ENCODE peak calls at places on chromosomes 3 and 15, in five cellular contexts. V is lower lobe of right lung, Y is GM23338, O is epithelial cell of proximal tubule, B is gastrocnemius medialis. H is an unnamed sample.

GRCh38 chr3:101423984-101424888 is 88.8 kb downstream of the SENP7 start:
- DNase-seq in V (no peak), Y (no peak), O (no peak), B (no peak), H (no peak)

GRCh38 chr3:152405915-152406802 is 137.4 kb downstream of the MBNL1 start:
- DNase-seq in V (no peak), Y (no peak), O (no peak), B (no peak), H (no peak)

GRCh38 chr3:29281265-29282228 is 676 bp downstream of the RBMS3 start:
- DNase-seq in V (no peak), Y (no peak), O (no peak), B (no peak), H (no peak)

GRCh38 chr3:64627471-64628321 is 60.1 kb downstream of the ADAMTS9 start:
- DNase-seq in V (no peak), Y (no peak), O (peak; percentile 92), B (no peak), H (peak; percentile 51)

GRCh38 chr3:122415762-122416654 is at the start of gene WDR5B:
- DNase-seq in V (peak; percentile 95), Y (peak; percentile 99), O (peak; percentile 86), B (peak; percentile 97), H (peak; percentile 98)

GRCh38 chr3:172519740-172520139 is 3.5 kb downstream of the TNFSF10 start:
- DNase-seq in V (no peak), Y (no peak), O (no peak), B (no peak), H (no peak)

GRCh38 chr15:55514414-55514850 is 6.4 kb upstream of the DNAAF4 start:
- DNase-seq in V (peak; percentile 81), Y (no peak), O (no peak), B (no peak), H (no peak)

GRCh38 chr3:73813291-73813977 is 188.7 kb upstream of the PDZRN3 start:
- DNase-seq in V (no peak), Y (no peak), O (no peak), B (no peak), H (no peak)

GRCh38 chr3:44880284-44880683 is 5.9 kb downstream of the TGM4 start:
- DNase-seq in V (no peak), Y (no peak), O (no peak), B (no peak), H (no peak)

GRCh38 chr15:101458908-101459578 is 30.5 kb downstream of the PCSK6 start:
- DNase-seq in V (no peak), Y (no peak), O (no peak), B (no peak), H (no peak)

GRCh38 chr15:92157666-92158298 is 235.9 kb upstream of the ST8SIA2 start:
- DNase-seq in V (no peak), Y (no peak), O (no peak), B (no peak), H (no peak)

GRCh38 chr3:170077406-170077805 is 39.6 kb downstream of the GPR160 start:
- DNase-seq in V (no peak), Y (no peak), O (no peak), B (no peak), H (no peak)

GRCh38 chr3:126873416-126873815 is 109.5 kb upstream of the PLXNA1 start:
- DNase-seq in V (no peak), Y (no peak), O (peak; percentile 15), B (no peak), H (no peak)

GRCh38 chr3:94036909-94037507 is 8.6 kb upstream of the STX19 start:
- DNase-seq in V (no peak), Y (peak; percentile 73), O (no peak), B (no peak), H (no peak)

GRCh38 chr3:59709702-59710555 is 660.1 kb upstream of the CFAP20DC start:
- DNase-seq in V (peak; percentile 82), Y (no peak), O (no peak), B (peak; percentile 18), H (peak; percentile 58)

GRCh38 chr15:51731549-51732267 is 5.7 kb downstream of the LYSMD2 start:
- DNase-seq in V (no peak), Y (peak; percentile 15), O (no peak), B (no peak), H (no peak)

GRCh38 chr15:42449770-42450433 is 41.0 kb downstream of the ZNF106 start:
- DNase-seq in V (peak; percentile 45), Y (no peak), O (no peak), B (peak; percentile 22), H (no peak)

GRCh38 chr15:34435658-34436057 is 1.9 kb downstream of the GOLGA8A start:
- DNase-seq in V (no peak), Y (no peak), O (no peak), B (no peak), H (no peak)

GRCh38 chr15:43769584-43770228 is 7.1 kb downstream of the ELL3 start:
- DNase-seq in V (peak; percentile 55), Y (peak; percentile 90), O (no peak), B (no peak), H (no peak)

GRCh38 chr3:153513236-153513635 is 351.2 kb downstream of the RAP2B start:
- DNase-seq in V (no peak), Y (peak; percentile 63), O (no peak), B (no peak), H (no peak)

GRCh38 chr3:11509175-11510000 is 134.3 kb downstream of the VGLL4 start:
- DNase-seq in V (peak; percentile 67), Y (peak; percentile 57), O (no peak), B (peak; percentile 32), H (peak; percentile 63)

GRCh38 chr3:131538968-131539367 is 36.2 kb upstream of the MRPL3 start:
- DNase-seq in V (no peak), Y (no peak), O (no peak), B (no peak), H (no peak)

GRCh38 chr3:131532645-131533044 is 29.9 kb upstream of the MRPL3 start:
- DNase-seq in V (no peak), Y (no peak), O (no peak), B (no peak), H (no peak)

GRCh38 chr3:131535596-131535995 is 32.8 kb upstream of the MRPL3 start:
- DNase-seq in V (no peak), Y (peak; percentile 12), O (no peak), B (no peak), H (no peak)

GRCh38 chr3:131537531-131537930 is 34.8 kb upstream of the MRPL3 start:
- DNase-seq in V (no peak), Y (no peak), O (no peak), B (no peak), H (no peak)

DNA sequence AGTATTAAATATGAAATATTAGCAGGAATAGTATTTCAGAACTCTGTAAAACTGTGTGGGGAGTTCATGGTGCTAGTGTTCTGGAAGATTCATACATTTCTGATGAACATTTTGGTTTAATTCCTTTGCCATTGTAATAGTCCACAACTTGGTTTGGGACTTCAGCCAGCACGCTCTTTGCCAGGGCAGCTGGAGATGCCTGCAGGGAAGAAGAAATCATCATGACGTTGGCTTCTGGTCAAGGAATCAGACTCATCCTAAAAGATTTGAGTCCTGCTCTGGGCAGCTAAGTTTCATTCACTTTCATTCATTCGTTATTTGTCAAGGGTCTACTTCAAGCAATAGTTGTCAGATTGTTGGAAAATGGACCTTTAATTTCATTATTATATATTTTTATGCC is 32.4 kb upstream of the MRPL3 start:
- DNase-seq in V (no peak), Y (no peak), O (no peak), B (no peak), H (no peak)
- H3K4me3 ChIP-seq in V (no peak overlapping the region), Y (no peak overlapping the region), O (no peak overlapping the region), B (no peak overlapping the region), H (no peak overlapping the region)

DNA sequence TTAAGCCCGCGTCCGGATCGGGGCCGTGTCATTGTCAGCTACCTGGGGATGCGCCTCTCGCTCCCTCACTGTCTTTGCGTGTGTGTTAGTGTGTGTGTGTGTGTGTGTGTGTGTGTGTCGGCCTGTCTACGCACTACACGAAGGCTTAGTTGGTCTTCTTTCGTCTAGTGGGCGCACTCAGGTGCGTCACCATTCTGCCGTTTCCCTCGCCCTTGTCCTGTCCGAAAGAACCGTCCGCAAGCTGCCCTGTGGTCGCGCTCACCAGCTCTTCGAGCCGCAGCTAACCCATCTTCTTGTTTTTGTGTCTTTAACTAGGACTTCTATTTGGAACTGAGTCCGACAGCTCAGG is 650 bp upstream of the PAQR9 start:
- DNase-seq in V (no peak), Y (peak; percentile 65), O (no peak), B (no peak), H (peak; percentile 30)
- H3K4me3 ChIP-seq in V (peak overlapping the region; percentile 47), Y (peak overlapping the region; percentile 58), O (peak overlapping the region; percentile 69), B (peak overlapping the region; percentile 64), H (peak overlapping the region; percentile 75)

DNA sequence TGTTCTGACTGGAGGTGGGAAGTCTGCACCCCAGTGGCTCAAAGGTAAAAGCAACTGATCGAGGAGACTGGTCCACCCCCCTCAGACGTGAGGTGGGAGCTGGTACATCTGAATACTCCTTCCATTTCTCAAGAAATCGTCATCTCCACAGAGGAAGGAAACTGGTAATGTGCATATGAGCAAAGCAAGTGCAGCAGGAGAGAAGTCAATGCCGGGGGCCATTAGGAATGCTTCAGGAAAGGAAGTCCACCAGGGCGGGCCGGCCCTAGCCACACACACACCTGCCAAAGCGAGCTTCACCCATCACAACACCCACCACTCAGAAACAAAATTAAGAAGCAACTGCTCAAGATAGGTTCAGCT is 8.5 kb downstream of the TBC1D2B start:
- DNase-seq in V (no peak), Y (no peak), O (no peak), B (no peak), H (no peak)
- H3K4me3 ChIP-seq in V (peak overlapping the region; percentile 15), Y (no peak overlapping the region), O (no peak overlapping the region), B (no peak overlapping the region), H (no peak overlapping the region)

GRCh38 chr15:64926661-64927060 is 15.0 kb downstream of the ANKDD1A start:
- DNase-seq in V (no peak), Y (no peak), O (no peak), B (no peak), H (no peak)

GRCh38 chr15:64930778-64931240 is 19.1 kb downstream of the ANKDD1A start:
- DNase-seq in V (no peak), Y (no peak), O (no peak), B (no peak), H (no peak)

GRCh38 chr15:64930019-64930652 is 18.4 kb downstream of the ANKDD1A start:
- DNase-seq in V (no peak), Y (no peak), O (no peak), B (no peak), H (no peak)

GRCh38 chr15:64931381-64931780 is 19.7 kb downstream of the ANKDD1A start:
- DNase-seq in V (no peak), Y (no peak), O (no peak), B (no peak), H (no peak)

DNA sequence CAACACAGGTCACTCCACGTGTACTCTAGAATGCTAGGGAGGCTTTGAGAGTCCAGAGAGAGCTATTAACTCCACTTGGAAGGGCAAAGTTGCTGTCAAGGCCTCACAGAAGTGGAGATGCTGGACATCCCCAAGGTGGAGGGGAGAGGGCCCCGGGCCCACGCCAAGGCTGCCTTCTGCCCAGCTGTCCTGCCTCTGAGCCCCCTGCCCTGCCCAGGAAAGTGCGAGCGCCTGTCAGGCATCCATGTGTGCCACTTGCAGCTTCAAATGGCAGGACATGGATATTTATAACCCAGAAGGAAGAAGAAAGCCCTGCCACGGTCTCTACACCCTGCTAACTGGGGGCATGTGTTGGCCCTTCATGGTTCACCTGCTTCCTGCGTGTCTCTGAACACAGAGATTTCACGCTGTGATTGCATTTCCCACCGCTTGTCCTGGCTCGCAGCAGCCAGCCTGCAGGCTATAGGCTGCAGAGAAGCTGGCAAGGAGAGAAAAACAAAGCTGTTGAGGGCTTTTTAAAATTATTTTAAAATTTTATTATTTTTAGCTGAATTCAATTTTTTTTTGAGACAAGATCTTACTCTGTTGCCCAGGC is 17.0 kb downstream of the ANKDD1A start:
- DNase-seq in V (no peak), Y (no peak), O (no peak), B (no peak), H (no peak)
- H3K4me3 ChIP-seq in V (no peak overlapping the region), Y (no peak overlapping the region), O (no peak overlapping the region), B (no peak overlapping the region), H (no peak overlapping the region)

GRCh38 chr3:196220587-196220986 is 4.3 kb downstream of the SLC51A start:
- DNase-seq in V (peak; percentile 70), Y (no peak), O (no peak), B (no peak), H (no peak)
- H3K4me3 ChIP-seq in V (no peak overlapping the region), Y (no peak overlapping the region), O (no peak overlapping the region), B (no peak overlapping the region), H (no peak overlapping the region)

H was measured in right lobe of liver.